ENCODE peak calls at places on chromosomes 16 and 17, in five cellular contexts. F, C, A, X and I are unnamed samples.

GRCh38 chr17:10215286-10215685 is 16.9 kb upstream of the GAS7 start:
- DNase-seq in C (no peak), X (no peak), A (no peak), F (no peak), I (no peak)

GRCh38 chr16:55359946-55360345 is 35.9 kb downstream of the IRX6 start:
- DNase-seq in C (no peak), F (no peak), A (no peak), X (no peak), I (no peak)

GRCh38 chr16:396605-397004 is 394 bp upstream of the NME4 start:
- DNase-seq in A (no peak), F (no peak), C (peak; percentile 90), X (peak; percentile 69), I (no peak)

GRCh38 chr17:15388356-15389046 is 47.1 kb upstream of the TEKT3 start:
- DNase-seq in C (no peak), F (no peak), X (no peak), A (no peak), I (no peak)

GRCh38 chr17:58630883-58631522 is 60.8 kb downstream of the TEX14 start:
- DNase-seq in A (no peak), X (peak; percentile 51), C (peak; percentile 88), F (peak; percentile 98), I (no peak)

GRCh38 chr17:1992541-1992940 is 32.6 kb downstream of the RTN4RL1 start:
- DNase-seq in A (no peak), F (no peak), C (no peak), X (no peak), I (no peak)

GRCh38 chr17:81322271-81323082 is 27.4 kb upstream of the SLC38A10 start:
- DNase-seq in C (peak; percentile 85), X (peak; percentile 71), F (peak; percentile 70), A (no peak), I (no peak)

GRCh38 chr16:83995756-83996155 is 27.7 kb downstream of the NECAB2 start:
- DNase-seq in A (no peak), F (peak; percentile 18), X (peak; percentile 82), C (peak; percentile 46), I (no peak)

GRCh38 chr17:36534117-36534880 is at the start of gene MYO19:
- DNase-seq in F (peak; percentile 67), C (peak; percentile 90), A (peak; percentile 24), X (peak; percentile 86), I (no peak)

GRCh38 chr16:90046971-90047713 is 27.9 kb upstream of the DBNDD1 start:
- DNase-seq in X (peak; percentile 88), F (no peak), A (no peak), C (peak; percentile 87), I (no peak)

GRCh38 chr17:13500947-13501346 is 100.8 kb downstream of the HS3ST3A1 start:
- DNase-seq in C (no peak), X (no peak), F (no peak), A (no peak), I (no peak)

GRCh38 chr17:56939869-56940484 is 20.9 kb downstream of the COIL start:
- DNase-seq in X (peak; percentile 45), A (no peak), C (peak; percentile 71), F (peak; percentile 50), I (peak; percentile 45)

GRCh38 chr17:73476890-73477350 is 165.1 kb upstream of the CDC42EP4 start:
- DNase-seq in F (no peak), A (no peak), X (no peak), C (no peak), I (no peak)

GRCh38 chr17:7984904-7985303 is 17.5 kb upstream of the GUCY2D start:
- DNase-seq in A (no peak), X (no peak), F (no peak), C (no peak), I (no peak)

GRCh38 chr16:49019826-49020401 is 261.7 kb downstream of the CBLN1 start:
- DNase-seq in F (no peak), X (peak; percentile 35), A (no peak), C (no peak), I (no peak)

GRCh38 chr16:85584192-85584757 is 28.8 kb upstream of the GSE1 start:
- DNase-seq in F (no peak), A (no peak), X (no peak), C (no peak), I (no peak)

GRCh38 chr16:86517033-86517432 is 6.7 kb downstream of the FOXF1 start:
- DNase-seq in X (no peak), A (no peak), F (no peak), C (no peak), I (no peak)

GRCh38 chr16:14486520-14487303 is 143.3 kb downstream of the PARN start:
- DNase-seq in F (peak; percentile 57), C (peak; percentile 95), A (no peak), X (no peak), I (no peak)

GRCh38 chr16:74734361-74735161 is 33.9 kb upstream of the MLKL start:
- DNase-seq in C (no peak), F (no peak), A (no peak), X (peak; percentile 74), I (no peak)

GRCh38 chr16:68664297-68664696 is 19.2 kb downstream of the CDH3 start:
- DNase-seq in C (no peak), X (no peak), A (no peak), F (no peak), I (no peak)

GRCh38 chr17:68455756-68456528 is 1.4 kb downstream of the WIPI1 start:
- DNase-seq in F (no peak), A (no peak), C (no peak), X (no peak), I (no peak)

GRCh38 chr17:13941781-13942180 is 127.5 kb upstream of the COX10 start:
- DNase-seq in C (no peak), F (no peak), X (no peak), A (no peak), I (no peak)

GRCh38 chr17:82316651-82317393 is 586 bp downstream of the CD7 start:
- DNase-seq in X (no peak), F (no peak), A (no peak), C (no peak), I (no peak)

GRCh38 chr17:44556854-44557606 is at the start of gene FZD2:
- DNase-seq in X (peak; percentile 94), A (peak; percentile 64), C (peak; percentile 93), F (peak; percentile 91), I (no peak)

GRCh38 chr17:76007131-76007849 is 6.6 kb downstream of the CDK3 start:
- DNase-seq in A (no peak), X (no peak), F (no peak), C (no peak), I (no peak)

GRCh38 chr17:76007850-76008165 is 7.2 kb downstream of the CDK3 start:
- DNase-seq in X (no peak), A (no peak), C (no peak), F (no peak), I (no peak)

GRCh38 chr17:76003915-76004314 is 3.3 kb downstream of the CDK3 start:
- DNase-seq in X (no peak), A (no peak), C (no peak), F (no peak), I (no peak)

GRCh38 chr17:76004750-76005262 is 4.2 kb downstream of the CDK3 start:
- DNase-seq in F (no peak), X (no peak), C (no peak), A (no peak), I (no peak)

DNA sequence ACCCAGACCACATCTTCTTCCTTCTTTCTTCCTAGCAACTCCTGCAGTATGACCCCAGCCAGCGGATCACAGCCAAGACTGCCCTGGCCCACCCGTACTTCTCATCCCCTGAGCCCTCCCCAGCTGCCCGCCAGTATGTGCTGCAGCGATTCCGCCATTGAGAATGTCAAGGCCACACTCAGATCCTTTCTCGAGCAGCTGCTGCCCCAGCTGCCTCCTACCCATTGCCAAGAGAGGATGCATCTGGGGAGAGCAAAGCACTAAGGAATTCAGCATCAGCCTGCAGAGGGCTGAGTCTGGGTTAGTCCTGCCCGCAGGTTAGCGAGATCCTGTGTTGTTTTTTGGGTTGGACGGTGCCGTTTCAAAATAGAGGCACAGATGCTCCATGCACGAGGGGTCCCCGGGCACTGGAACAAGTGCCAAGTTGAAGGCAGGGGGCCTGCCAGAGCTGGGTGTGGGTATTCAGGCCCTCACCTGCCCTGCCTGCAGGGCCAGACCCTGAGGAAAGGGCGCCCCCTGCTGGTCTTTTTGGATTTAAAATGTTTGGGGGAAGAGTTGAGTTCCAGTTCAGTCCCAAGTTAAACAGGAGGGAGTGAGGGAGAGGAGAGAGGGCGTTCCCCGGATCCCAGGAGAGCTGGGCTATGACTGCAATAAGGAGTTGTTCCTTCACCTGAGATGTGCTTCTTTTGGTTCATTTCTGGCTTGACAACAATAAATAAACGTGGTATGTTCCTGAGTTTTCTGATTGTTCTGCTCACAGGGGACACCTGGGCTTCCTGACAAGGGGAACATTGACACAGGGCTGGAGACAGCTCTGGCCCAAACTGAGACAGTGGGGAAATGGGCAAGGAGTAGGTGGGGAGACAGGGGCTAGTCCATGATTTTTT is 4.9 kb downstream of the CDK3 start:
- DNase-seq in A (no peak), C (peak; percentile 89), F (peak; percentile 56), X (peak; percentile 99), I (peak; percentile 15)
- TF ChIP-seq CTCF in A (peak; percentile 65), C (peak; percentile 86), F (peak; percentile 92), X (peak; percentile 69), I (peak; percentile 93)

GRCh38 chr17:39863918-39864746 is at the start of gene IKZF3:
- DNase-seq in X (peak; percentile 87), F (no peak), C (peak; percentile 72), A (no peak), I (no peak)

GRCh38 chr17:39866013-39866730 is 1.8 kb upstream of the ZPBP2 start:
- DNase-seq in F (no peak), C (no peak), A (no peak), X (no peak), I (no peak)

GRCh38 chr17:39867891-39868553 is at the start of gene ZPBP2:
- DNase-seq in A (no peak), C (no peak), F (no peak), X (no peak), I (no peak)

GRCh38 chr17:39868554-39868942 is 546 bp downstream of the ZPBP2 start:
- DNase-seq in X (no peak), A (no peak), C (no peak), F (no peak), I (no peak)

GRCh38 chr17:39867084-39867890 is 715 bp upstream of the ZPBP2 start:
- DNase-seq in A (peak; percentile 96), C (no peak), F (no peak), X (no peak), I (no peak)
- TF ChIP-seq POLR2AphosphoS5 in A (peak; percentile 87), C (no peak), F (no peak), X (no peak), I (no peak)

GRCh38 chr17:66445229-66445628 is 142.8 kb downstream of the PRKCA start:
- DNase-seq in C (no peak), X (no peak), A (no peak), F (no peak), I (no peak)
- TF ChIP-seq SIN3A in C (no peak), X (no peak), A (no peak), F (no peak), I (no peak)

GRCh38 chr17:33924105-33924504 is 331.0 kb upstream of the CCL2 start:
- DNase-seq in X (no peak), C (peak; percentile 64), A (no peak), F (no peak), I (no peak)

GRCh38 chr17:33929181-33929724 is 325.8 kb upstream of the CCL2 start:
- DNase-seq in A (no peak), F (no peak), X (peak; percentile 65), C (no peak), I (no peak)

GRCh38 chr17:33922971-33923370 is 332.1 kb upstream of the CCL2 start:
- DNase-seq in F (no peak), A (no peak), X (no peak), C (no peak), I (no peak)

GRCh38 chr17:33925650-33926049 is 329.4 kb upstream of the CCL2 start:
- DNase-seq in A (no peak), C (no peak), X (no peak), F (no peak), I (no peak)

GRCh38 chr17:33927732-33928133 is 327.4 kb upstream of the CCL2 start:
- DNase-seq in A (no peak), F (no peak), X (no peak), C (peak; percentile 57), I (no peak)
- TF ChIP-seq CTCF in A (peak; percentile 34), F (no peak), X (peak; percentile 50), C (peak; percentile 42), I (no peak)